ENCODE peak calls at places on chromosomes 16 and 17, in seven cellular contexts. F is stomach; C is fibroblast of lung; N is PC-3; A is naive thymus-derived CD4-positive, alpha-beta T cell; U is CD4-positive, alpha-beta memory T cell; V is NT2/D1. O is an unnamed sample. For H3K36me3 and H3K9me3, the result is how much of the 10 kb centered on the place peaks cover.

GRCh38 chr17:39002991-39003715 is 36.0 kb upstream of the FBXO47 start:
- DNase-seq in A (peak), V (no peak), N (no peak), C (peak), U (peak), F (peak), O (no peak)

GRCh38 chr16:12826559-12826958 is 22.9 kb upstream of the CPPED1 start:
- DNase-seq in F (no peak), N (no peak), A (no peak), U (no peak), C (no peak), V (no peak), O (no peak)

GRCh38 chr16:1012722-1013592 is 31.4 kb downstream of the SOX8 start:
- DNase-seq in C (no peak), V (no peak), F (no peak), N (no peak), U (no peak), A (no peak), O (no peak)

GRCh38 chr17:50924300-50924699 is 58.1 kb upstream of the TOB1 start:
- DNase-seq in C (no peak), N (no peak), A (no peak), F (no peak), V (no peak), U (no peak), O (no peak)

GRCh38 chr16:64730261-64730660 is 391.6 kb downstream of the CDH11 start:
- DNase-seq in A (no peak), F (no peak), C (peak), N (peak), V (no peak), U (no peak), O (no peak)

GRCh38 chr17:81631482-81631881 is 5.4 kb downstream of the NPLOC4 start:
- DNase-seq in C (no peak), U (no peak), N (no peak), A (no peak), F (no peak), V (no peak), O (no peak)

GRCh38 chr17:1940810-1941185 is 84.3 kb downstream of the RTN4RL1 start:
- DNase-seq in N (no peak), C (no peak), U (no peak), A (no peak), V (no peak), F (no peak), O (no peak)

GRCh38 chr17:77435272-77436057 is 294.7 kb downstream of the SEC14L1 start:
- DNase-seq in N (no peak), F (no peak), A (peak), V (no peak), C (no peak), U (no peak), O (no peak)

GRCh38 chr17:82193520-82194236 is 19.0 kb downstream of the CCDC57 start:
- DNase-seq in A (no peak), V (no peak), N (no peak), F (no peak), U (no peak), C (no peak), O (no peak)

GRCh38 chr16:85090873-85091521 is 21.3 kb downstream of the CIBAR2 start:
- DNase-seq in C (no peak), N (no peak), A (peak), U (no peak), F (no peak), V (no peak), O (no peak)

GRCh38 chr16:10121496-10121895 is 60.7 kb downstream of the GRIN2A start:
- DNase-seq in U (no peak), V (no peak), C (peak), F (no peak), N (peak), A (no peak), O (no peak)

GRCh38 chr16:28865289-28865688 is 1.6 kb downstream of the SH2B1 start:
- DNase-seq in A (no peak), F (no peak), V (no peak), C (no peak), N (no peak), U (no peak), O (no peak)

GRCh38 chr16:17222756-17223411 is 247.9 kb downstream of the XYLT1 start:
- DNase-seq in F (no peak), A (no peak), V (no peak), C (peak), N (no peak), U (no peak), O (no peak)

GRCh38 chr17:28599311-28600184 is 723 bp upstream of the SPAG5 start:
- DNase-seq in F (peak), N (peak), C (peak), U (no peak), A (peak), V (no peak), O (peak)

GRCh38 chr17:14373587-14374259 is 72.8 kb downstream of the HS3ST3B1 start:
- DNase-seq in A (no peak), V (no peak), U (no peak), N (no peak), F (no peak), C (no peak), O (no peak)

GRCh38 chr17:57296231-57296630 is 39.9 kb downstream of the MSI2 start:
- DNase-seq in U (no peak), N (peak), F (no peak), C (peak), A (no peak), V (no peak), O (peak)

GRCh38 chr17:64277831-64278562 is 14.9 kb upstream of the TEX2 start:
- DNase-seq in A (no peak), U (no peak), N (no peak), F (no peak), V (no peak), C (no peak), O (no peak)

GRCh38 chr16:30964540-30965226 is 7.1 kb downstream of the SETD1A start:
- DNase-seq in V (no peak), N (no peak), U (no peak), A (no peak), C (no peak), F (no peak), O (no peak)

GRCh38 chr17:43814026-43814425 is 18.9 kb downstream of the MPP3 start:
- DNase-seq in U (no peak), N (no peak), A (no peak), F (no peak), C (no peak), V (no peak), O (no peak)

DNA sequence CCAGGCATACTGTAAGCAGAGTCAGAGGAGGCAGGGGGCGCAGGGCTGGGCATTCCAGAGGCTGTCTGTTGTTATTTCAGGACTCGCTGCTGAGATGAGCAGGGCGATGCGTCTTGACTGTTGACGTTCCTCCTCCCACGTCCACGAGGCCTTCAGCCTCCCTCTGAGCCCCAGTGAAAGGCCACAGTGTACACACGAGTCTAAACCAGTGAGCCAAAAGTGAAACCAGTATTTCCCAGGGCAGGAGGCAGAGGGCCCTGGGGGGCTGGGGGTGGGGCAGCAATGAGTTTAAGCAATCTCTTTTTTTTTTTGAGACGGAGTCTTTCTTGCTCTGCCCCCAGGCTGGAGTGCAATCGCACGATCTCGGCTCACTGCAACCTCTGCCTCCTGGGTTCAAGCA is 21.5 kb downstream of the SMTNL2 start:
- DNase-seq in N (no peak), A (no peak), U (no peak), C (no peak), F (no peak), V (no peak), O (no peak)
- H3K4me3 ChIP-seq in N (no peak), A (no peak), U (no peak), C (no peak), F (no peak), V (no peak), O (no peak)

GRCh38 chr17:7501729-7502128 is 17.6 kb downstream of the POLR2A start:
- DNase-seq in U (no peak), F (no peak), A (no peak), C (no peak), V (no peak), N (no peak), O (no peak)
- H3K36me3 ChIP-seq in U (half or more), F (half or more), A (half or more), C (under half), V (half or more), N (half or more), O (half or more)

GRCh38 chr17:61701978-61702377 is 111.0 kb upstream of the NACA2 start:
- DNase-seq in F (no peak), U (no peak), C (no peak), A (no peak), N (no peak), V (no peak), O (no peak)
- H3K9me3 ChIP-seq in F (under half), U (under half), C (under half), A (under half), N (under half), V (under half), O (under half)

GRCh38 chr16:29876578-29877249 is 13.7 kb upstream of the CDIPT start:
- DNase-seq in F (no peak), A (peak), U (peak), C (no peak), N (no peak), V (no peak), O (peak)
- H3K4me3 ChIP-seq in F (peak), A (peak), U (peak), C (no peak), N (no peak), V (peak), O (no peak)

GRCh38 chr16:54112807-54113206 is 173.8 kb downstream of the IRX3 start:
- DNase-seq in U (no peak), A (no peak), V (no peak), F (no peak), N (no peak), C (no peak), O (no peak)
- H3K36me3 ChIP-seq in U (under half), A (under half), V (under half), F (under half), N (under half), C (under half), O (under half)

DNA sequence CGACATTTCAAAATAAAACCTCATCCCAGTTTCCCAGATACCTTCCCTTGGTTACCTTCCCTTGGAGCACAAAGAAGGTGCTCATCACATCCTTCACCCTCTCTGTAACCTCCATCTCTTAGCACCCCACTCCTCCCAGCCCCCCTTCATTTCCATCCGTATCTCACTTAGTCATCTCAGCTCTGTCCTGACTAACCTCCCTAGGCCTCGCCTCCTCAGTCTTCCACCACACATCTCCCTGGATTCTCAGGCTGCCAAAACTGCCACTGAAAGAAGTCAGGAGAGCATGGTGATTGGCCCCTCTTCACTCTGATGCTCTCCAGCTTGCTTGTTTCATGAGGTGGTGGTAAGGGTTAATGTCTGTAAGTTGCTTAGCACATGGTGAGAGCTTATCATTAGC is 2.3 kb downstream of the ZFP3 start:
- DNase-seq in F (no peak), V (no peak), N (no peak), C (no peak), U (no peak), A (no peak), O (no peak)
- H3K9me3 ChIP-seq in F (under half), V (under half), N (under half), C (under half), U (under half), A (under half), O (under half)

GRCh38 chr17:79728908-79729471 is 1.8 kb upstream of the ENPP7 start:
- DNase-seq in N (no peak), C (no peak), A (no peak), V (no peak), F (no peak), U (no peak), O (no peak)
- H3K4me3 ChIP-seq in N (no peak), C (no peak), A (peak), V (no peak), F (peak), U (no peak), O (no peak)